ENCODE peak calls at places on chromosomes 11 and 22, in eight cellular contexts. One of them, this sample, is unnamed.

GRCh38 chr11:86103808-86104207 is 34.9 kb upstream of the PICALM start:
- DNase-seq in endodermal cell: no peak
- DNase-seq in astrocyte: peak
- DNase-seq in ovary: no peak
- DNase-seq in endothelial cell: no peak
- DNase-seq in cardiac fibroblast: no peak
- DNase-seq in AG10803: no peak
- DNase-seq in AG09319: no peak
- DNase-seq in this sample: no peak

GRCh38 chr11:34203377-34203801 is 98.0 kb downstream of the NAT10 start:
- DNase-seq in endodermal cell: no peak
- DNase-seq in astrocyte: no peak
- DNase-seq in ovary: no peak
- DNase-seq in endothelial cell: no peak
- DNase-seq in cardiac fibroblast: no peak
- DNase-seq in AG10803: no peak
- DNase-seq in AG09319: no peak
- DNase-seq in this sample: no peak

GRCh38 chr11:125082611-125083311 is 19.7 kb downstream of the SLC37A2 start:
- DNase-seq in endodermal cell: peak
- DNase-seq in astrocyte: peak
- DNase-seq in ovary: no peak
- DNase-seq in endothelial cell: no peak
- DNase-seq in cardiac fibroblast: peak
- DNase-seq in AG10803: peak
- DNase-seq in AG09319: no peak
- DNase-seq in this sample: no peak

GRCh38 chr11:56624661-56625110 is 10.0 kb upstream of the OR5M1 start:
- DNase-seq in endodermal cell: peak
- DNase-seq in astrocyte: peak
- DNase-seq in ovary: no peak
- DNase-seq in endothelial cell: peak
- DNase-seq in cardiac fibroblast: peak
- DNase-seq in AG10803: peak
- DNase-seq in AG09319: no peak
- DNase-seq in this sample: peak

GRCh38 chr11:119602745-119603373 is 126.1 kb downstream of the NECTIN1 start:
- DNase-seq in endodermal cell: peak
- DNase-seq in astrocyte: no peak
- DNase-seq in ovary: no peak
- DNase-seq in endothelial cell: no peak
- DNase-seq in cardiac fibroblast: no peak
- DNase-seq in AG10803: no peak
- DNase-seq in AG09319: no peak
- DNase-seq in this sample: no peak

GRCh38 chr11:369336-370018 is at the start of gene B4GALNT4:
- DNase-seq in endodermal cell: peak
- DNase-seq in astrocyte: no peak
- DNase-seq in ovary: peak
- DNase-seq in endothelial cell: no peak
- DNase-seq in cardiac fibroblast: no peak
- DNase-seq in AG10803: no peak
- DNase-seq in AG09319: no peak
- DNase-seq in this sample: no peak

GRCh38 chr11:62593434-62594044 is 2.2 kb upstream of the TUT1 start:
- DNase-seq in endodermal cell: peak
- DNase-seq in astrocyte: peak
- DNase-seq in ovary: peak
- DNase-seq in endothelial cell: peak
- DNase-seq in cardiac fibroblast: peak
- DNase-seq in AG10803: peak
- DNase-seq in AG09319: peak
- DNase-seq in this sample: peak

GRCh38 chr11:66480116-66480938 is at the start of gene DPP3:
- DNase-seq in endodermal cell: peak
- DNase-seq in astrocyte: peak
- DNase-seq in ovary: peak
- DNase-seq in endothelial cell: peak
- DNase-seq in cardiac fibroblast: peak
- DNase-seq in AG10803: peak
- DNase-seq in AG09319: peak
- DNase-seq in this sample: peak

GRCh38 chr11:117438371-117439000 is 110.8 kb downstream of the CEP164 start:
- DNase-seq in endodermal cell: no peak
- DNase-seq in astrocyte: peak
- DNase-seq in ovary: no peak
- DNase-seq in endothelial cell: no peak
- DNase-seq in cardiac fibroblast: peak
- DNase-seq in AG10803: no peak
- DNase-seq in AG09319: no peak
- DNase-seq in this sample: peak

GRCh38 chr11:19980957-19981669 is 179.2 kb downstream of the DBX1 start:
- DNase-seq in endodermal cell: no peak
- DNase-seq in astrocyte: peak
- DNase-seq in ovary: peak
- DNase-seq in endothelial cell: no peak
- DNase-seq in cardiac fibroblast: peak
- DNase-seq in AG10803: peak
- DNase-seq in AG09319: peak
- DNase-seq in this sample: no peak

GRCh38 chr22:34761111-34761510 is 304.8 kb upstream of the ISX start:
- DNase-seq in endodermal cell: no peak
- DNase-seq in astrocyte: no peak
- DNase-seq in ovary: no peak
- DNase-seq in endothelial cell: no peak
- DNase-seq in cardiac fibroblast: no peak
- DNase-seq in AG10803: peak
- DNase-seq in AG09319: no peak
- DNase-seq in this sample: no peak

GRCh38 chr11:61957028-61957770 is 7.0 kb downstream of the BEST1 start:
- DNase-seq in endodermal cell: no peak
- DNase-seq in astrocyte: no peak
- DNase-seq in ovary: peak
- DNase-seq in endothelial cell: no peak
- DNase-seq in cardiac fibroblast: no peak
- DNase-seq in AG10803: no peak
- DNase-seq in AG09319: no peak
- DNase-seq in this sample: no peak

GRCh38 chr22:42283288-42284229 is 13.1 kb upstream of the TCF20 start:
- DNase-seq in endodermal cell: peak
- DNase-seq in astrocyte: no peak
- DNase-seq in ovary: no peak
- DNase-seq in endothelial cell: no peak
- DNase-seq in cardiac fibroblast: no peak
- DNase-seq in AG10803: no peak
- DNase-seq in AG09319: no peak
- DNase-seq in this sample: no peak

GRCh38 chr11:45683285-45684058 is 18.1 kb upstream of the CHST1 start:
- DNase-seq in endodermal cell: no peak
- DNase-seq in astrocyte: no peak
- DNase-seq in ovary: no peak
- DNase-seq in endothelial cell: no peak
- DNase-seq in cardiac fibroblast: no peak
- DNase-seq in AG10803: no peak
- DNase-seq in AG09319: no peak
- DNase-seq in this sample: no peak

GRCh38 chr22:24189249-24190158 is 8.2 kb downstream of the SUSD2 start:
- DNase-seq in endodermal cell: peak
- DNase-seq in astrocyte: no peak
- DNase-seq in ovary: peak
- DNase-seq in endothelial cell: peak
- DNase-seq in cardiac fibroblast: peak
- DNase-seq in AG10803: peak
- DNase-seq in AG09319: peak
- DNase-seq in this sample: peak

GRCh38 chr22:47154621-47155081 is 392.2 kb downstream of the TBC1D22A start:
- DNase-seq in endodermal cell: no peak
- DNase-seq in astrocyte: peak
- DNase-seq in ovary: peak
- DNase-seq in endothelial cell: no peak
- DNase-seq in cardiac fibroblast: peak
- DNase-seq in AG10803: peak
- DNase-seq in AG09319: peak
- DNase-seq in this sample: no peak
- TF ChIP-seq CTCF in endodermal cell: no peak
- TF ChIP-seq CTCF in astrocyte: no peak
- TF ChIP-seq CTCF in ovary: peak
- TF ChIP-seq CTCF in endothelial cell: no peak
- TF ChIP-seq CTCF in cardiac fibroblast: no peak
- TF ChIP-seq CTCF in AG10803: no peak
- TF ChIP-seq CTCF in AG09319: peak
- TF ChIP-seq CTCF in this sample: no peak

GRCh38 chr11:43578346-43579170 is 102.0 kb upstream of the HSD17B12 start:
- DNase-seq in endodermal cell: peak
- DNase-seq in astrocyte: peak
- DNase-seq in ovary: no peak
- DNase-seq in endothelial cell: no peak
- DNase-seq in cardiac fibroblast: peak
- DNase-seq in AG10803: peak
- DNase-seq in AG09319: no peak
- DNase-seq in this sample: peak

GRCh38 chr11:43579919-43580276 is 100.6 kb upstream of the HSD17B12 start:
- DNase-seq in endodermal cell: no peak
- DNase-seq in astrocyte: no peak
- DNase-seq in ovary: no peak
- DNase-seq in endothelial cell: no peak
- DNase-seq in cardiac fibroblast: no peak
- DNase-seq in AG10803: no peak
- DNase-seq in AG09319: no peak
- DNase-seq in this sample: no peak

GRCh38 chr11:43577566-43578264 is 102.8 kb upstream of the HSD17B12 start:
- DNase-seq in endodermal cell: no peak
- DNase-seq in astrocyte: no peak
- DNase-seq in ovary: no peak
- DNase-seq in endothelial cell: no peak
- DNase-seq in cardiac fibroblast: no peak
- DNase-seq in AG10803: no peak
- DNase-seq in AG09319: no peak
- DNase-seq in this sample: no peak

GRCh38 chr11:43580735-43581369 is 99.7 kb upstream of the HSD17B12 start:
- DNase-seq in endodermal cell: peak
- DNase-seq in astrocyte: no peak
- DNase-seq in ovary: no peak
- DNase-seq in endothelial cell: no peak
- DNase-seq in cardiac fibroblast: no peak
- DNase-seq in AG10803: no peak
- DNase-seq in AG09319: no peak
- DNase-seq in this sample: peak

DNA sequence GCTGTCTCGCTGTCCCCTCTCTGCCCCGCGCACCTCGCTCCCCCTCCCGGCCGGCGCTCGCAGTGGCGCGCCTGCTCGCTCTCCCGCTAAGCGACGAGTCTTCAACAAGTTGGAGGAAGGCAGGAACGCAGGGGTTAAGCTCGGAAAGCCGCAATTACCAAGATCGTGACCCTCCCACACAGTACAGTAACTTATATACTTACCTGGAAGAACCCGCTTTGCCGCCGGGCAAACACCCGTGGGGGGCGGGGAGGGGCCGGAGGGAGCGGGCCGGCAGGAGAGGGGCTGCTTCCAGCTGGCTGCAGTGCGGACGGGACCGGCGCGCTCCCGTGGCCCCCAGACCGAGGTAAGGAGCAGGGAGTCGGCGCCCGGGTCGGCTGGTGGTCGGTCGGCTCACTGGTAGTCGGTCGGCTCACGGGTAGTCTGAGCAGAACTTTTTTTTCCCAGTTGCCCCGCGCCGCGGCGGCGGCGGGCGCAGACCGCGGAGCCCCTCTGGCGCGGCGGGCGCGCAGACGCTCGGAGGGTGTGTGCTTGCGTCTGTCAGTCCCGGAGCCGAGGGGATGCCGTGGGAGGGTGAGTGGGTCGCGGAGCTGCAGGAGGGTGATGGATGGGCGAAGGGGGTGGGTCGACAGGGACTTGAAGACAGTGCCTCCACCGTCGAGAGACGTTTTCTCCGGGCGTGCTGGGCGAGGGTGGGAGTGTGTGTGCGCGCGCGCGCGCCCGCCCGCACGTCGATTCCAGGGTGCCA is 101.2 kb upstream of the HSD17B12 start:
- DNase-seq in endodermal cell: peak
- DNase-seq in astrocyte: peak
- DNase-seq in ovary: no peak
- DNase-seq in endothelial cell: peak
- DNase-seq in cardiac fibroblast: peak
- DNase-seq in AG10803: no peak
- DNase-seq in AG09319: no peak
- DNase-seq in this sample: peak
- TF ChIP-seq CTCF in endodermal cell: peak
- TF ChIP-seq CTCF in astrocyte: no peak
- TF ChIP-seq CTCF in ovary: no peak
- TF ChIP-seq CTCF in endothelial cell: peak
- TF ChIP-seq CTCF in cardiac fibroblast: peak
- TF ChIP-seq CTCF in AG10803: peak
- TF ChIP-seq CTCF in AG09319: peak
- TF ChIP-seq CTCF in this sample: peak

DNA sequence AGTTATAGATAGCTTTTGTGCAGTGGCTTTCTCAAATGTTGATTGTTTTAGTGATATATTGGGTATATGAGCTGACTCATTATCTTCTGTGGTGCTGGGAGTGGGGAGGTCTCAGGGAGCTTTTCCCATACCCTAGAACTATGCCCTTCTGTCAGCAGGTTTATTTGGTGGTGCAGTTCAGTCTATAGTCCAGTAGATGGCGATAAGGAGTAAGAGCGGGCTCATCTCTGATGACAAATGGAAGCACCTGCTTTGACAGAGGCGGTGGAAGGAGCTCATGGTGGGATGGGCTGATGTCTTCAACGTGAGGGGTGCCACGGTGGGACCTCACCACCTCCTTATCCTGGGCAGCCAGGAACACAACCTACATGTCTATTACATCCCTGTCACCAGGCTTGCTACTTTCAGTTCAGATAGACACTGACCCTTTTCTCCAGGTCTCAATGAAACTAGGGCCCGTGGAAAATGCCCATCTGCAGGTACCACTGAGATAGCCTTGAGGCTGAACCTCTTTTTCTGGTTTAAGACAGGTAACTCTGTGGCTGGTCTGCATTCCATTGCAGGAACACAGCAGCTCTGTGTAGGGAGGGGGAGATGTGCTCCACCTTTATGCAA is 13.0 kb upstream of the OR6A2 start:
- DNase-seq in endodermal cell: peak
- DNase-seq in astrocyte: peak
- DNase-seq in ovary: no peak
- DNase-seq in endothelial cell: peak
- DNase-seq in cardiac fibroblast: peak
- DNase-seq in AG10803: peak
- DNase-seq in AG09319: no peak
- DNase-seq in this sample: peak
- TF ChIP-seq CTCF in endodermal cell: peak
- TF ChIP-seq CTCF in astrocyte: peak
- TF ChIP-seq CTCF in ovary: no peak
- TF ChIP-seq CTCF in endothelial cell: peak
- TF ChIP-seq CTCF in cardiac fibroblast: peak
- TF ChIP-seq CTCF in AG10803: peak
- TF ChIP-seq CTCF in AG09319: peak
- TF ChIP-seq CTCF in this sample: peak

DNA sequence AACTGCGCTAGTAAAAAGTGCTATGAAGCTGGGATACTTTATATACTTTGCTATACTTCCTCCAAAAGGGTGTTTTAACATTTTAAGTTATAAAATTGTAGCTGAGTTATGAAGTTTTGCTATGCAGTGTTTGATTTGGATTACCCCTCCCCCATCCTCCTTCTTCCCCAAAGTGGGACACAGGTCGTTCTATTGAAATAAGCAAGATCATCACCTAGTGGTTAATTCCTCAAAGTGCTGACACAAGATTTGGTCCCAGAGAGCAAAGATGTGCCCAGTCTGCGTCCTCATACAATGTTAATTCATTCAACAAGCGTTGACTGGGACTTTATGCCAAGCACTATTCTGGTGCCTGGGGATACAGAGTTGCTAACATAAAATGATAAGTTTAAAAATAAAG is 78.5 kb downstream of the SPON1 start:
- DNase-seq in endodermal cell: no peak
- DNase-seq in astrocyte: no peak
- DNase-seq in ovary: no peak
- DNase-seq in endothelial cell: no peak
- DNase-seq in cardiac fibroblast: no peak
- DNase-seq in AG10803: no peak
- DNase-seq in AG09319: no peak
- DNase-seq in this sample: no peak
- TF ChIP-seq CTCF in endodermal cell: peak
- TF ChIP-seq CTCF in astrocyte: peak
- TF ChIP-seq CTCF in ovary: no peak
- TF ChIP-seq CTCF in endothelial cell: no peak
- TF ChIP-seq CTCF in cardiac fibroblast: no peak
- TF ChIP-seq CTCF in AG10803: peak
- TF ChIP-seq CTCF in AG09319: peak
- TF ChIP-seq CTCF in this sample: no peak